ENCODE peak calls at places on chromosomes 11 and 22, in six cellular contexts. K is PC-3, I is cardiac fibroblast, N is GM13977, Z is foreskin keratinocyte, L is nephron progenitor cell. H is an unnamed sample.

GRCh38 chr22:39315389-39315788 is 4.0 kb downstream of the RPL3 start:
- DNase-seq in L (no peak), I (peak), K (no peak), Z (no peak), N (no peak), H (no peak)

GRCh38 chr22:48739348-48740085 is 1088.2 kb downstream of the BRD1 start:
- DNase-seq in Z (no peak), I (no peak), K (no peak), N (no peak), L (no peak), H (no peak)

GRCh38 chr22:41446057-41446501 is 522 bp downstream of the TOB2 start:
- DNase-seq in L (no peak), K (no peak), I (no peak), Z (no peak), N (no peak), H (no peak)

GRCh38 chr11:73334244-73335203 is 26.4 kb downstream of the ARHGEF17 start:
- DNase-seq in L (peak), N (peak), K (peak), Z (no peak), I (peak), H (no peak)

GRCh38 chr22:42962295-42963230 is 52.4 kb downstream of the PACSIN2 start:
- DNase-seq in K (no peak), L (no peak), Z (no peak), I (peak), N (no peak), H (no peak)

GRCh38 chr11:35040221-35040942 is 98.6 kb upstream of the CD44 start:
- DNase-seq in I (peak), N (peak), L (no peak), Z (peak), K (peak), H (no peak)

GRCh38 chr22:38629108-38629507 is 27.1 kb downstream of the FAM227A start:
- DNase-seq in Z (no peak), I (no peak), N (no peak), K (no peak), L (no peak), H (no peak)

GRCh38 chr22:46617250-46618103 is 2.7 kb upstream of the GRAMD4 start:
- DNase-seq in L (no peak), I (no peak), K (no peak), N (no peak), Z (no peak), H (no peak)

GRCh38 chr11:14908214-14908880 is 16.3 kb upstream of the CYP2R1 start:
- DNase-seq in Z (no peak), N (peak), K (peak), I (peak), L (peak), H (no peak)

GRCh38 chr11:73566977-73567755 is 30.7 kb downstream of the FAM168A start:
- DNase-seq in N (no peak), K (no peak), I (peak), Z (no peak), L (no peak), H (no peak)

GRCh38 chr11:101126551-101127347 is 2.9 kb downstream of the PGR start:
- DNase-seq in K (no peak), N (peak), I (peak), Z (no peak), L (peak), H (no peak)

GRCh38 chr11:11822946-11823345 is 18.8 kb upstream of the USP47 start:
- DNase-seq in I (no peak), Z (peak), N (no peak), L (no peak), K (no peak), H (no peak)

GRCh38 chr11:11821899-11822298 is 19.9 kb upstream of the USP47 start:
- DNase-seq in N (no peak), K (no peak), Z (no peak), L (no peak), I (no peak), H (no peak)

GRCh38 chr11:11827272-11827671 is 14.5 kb upstream of the USP47 start:
- DNase-seq in Z (no peak), I (no peak), K (no peak), L (no peak), N (no peak), H (no peak)

GRCh38 chr11:11826260-11826659 is 15.5 kb upstream of the USP47 start:
- DNase-seq in L (no peak), K (no peak), I (no peak), N (no peak), Z (no peak), H (no peak)
- TF ChIP-seq CTCF in L (no peak), K (no peak), I (no peak), N (no peak), Z (no peak), H (no peak)

GRCh38 chr11:123166095-123166559 is 28.9 kb downstream of the CLMP start:
- DNase-seq in I (peak), N (no peak), Z (peak), L (peak), K (peak), H (peak)
- TF ChIP-seq CTCF in I (peak), N (peak), Z (peak), L (peak), K (peak), H (peak)

DNA sequence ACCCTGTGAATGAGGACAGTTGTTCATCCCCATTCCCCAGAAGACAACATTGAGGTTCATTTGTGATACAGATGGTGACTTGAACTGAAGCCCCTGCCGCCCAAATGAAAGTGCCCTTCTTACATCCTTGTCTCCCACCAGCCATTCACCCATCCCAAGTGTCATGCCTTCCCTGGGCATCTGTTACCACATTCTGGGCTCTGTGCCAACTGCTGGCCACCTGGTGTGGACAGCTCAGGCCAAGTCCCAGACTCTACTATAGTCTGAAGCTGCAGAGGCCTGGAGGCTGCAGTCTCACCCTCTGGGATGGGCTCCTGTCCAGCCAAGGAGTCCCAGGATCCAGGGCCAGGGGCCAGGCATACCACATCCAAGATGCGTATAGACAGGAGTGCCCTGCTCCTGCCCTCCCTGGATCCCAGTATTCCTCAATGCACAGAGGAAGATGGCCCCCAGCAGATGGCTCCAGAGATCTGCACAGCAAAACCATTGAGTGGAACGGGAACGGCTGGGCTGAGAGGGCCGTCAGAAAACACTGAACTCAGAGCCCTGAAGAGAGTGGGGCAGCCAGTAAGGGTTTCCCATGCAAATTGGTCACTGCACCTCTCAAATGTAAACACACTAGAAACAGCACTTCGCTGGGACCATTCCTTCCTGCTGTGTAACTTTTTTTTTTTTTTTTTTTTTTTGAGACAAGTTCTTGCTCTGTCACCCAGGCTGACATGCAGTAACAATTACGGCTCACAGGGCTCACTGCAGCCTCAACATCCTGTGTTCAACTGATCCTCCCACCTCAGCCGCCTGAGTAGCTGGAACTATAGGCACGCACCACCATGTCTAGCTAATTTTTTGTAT is 22.8 kb downstream of the ARRB1 start:
- DNase-seq in L (peak), K (peak), Z (no peak), N (peak), I (peak), H (peak)
- TF ChIP-seq CTCF in L (peak), K (peak), Z (peak), N (peak), I (peak), H (peak)

DNA sequence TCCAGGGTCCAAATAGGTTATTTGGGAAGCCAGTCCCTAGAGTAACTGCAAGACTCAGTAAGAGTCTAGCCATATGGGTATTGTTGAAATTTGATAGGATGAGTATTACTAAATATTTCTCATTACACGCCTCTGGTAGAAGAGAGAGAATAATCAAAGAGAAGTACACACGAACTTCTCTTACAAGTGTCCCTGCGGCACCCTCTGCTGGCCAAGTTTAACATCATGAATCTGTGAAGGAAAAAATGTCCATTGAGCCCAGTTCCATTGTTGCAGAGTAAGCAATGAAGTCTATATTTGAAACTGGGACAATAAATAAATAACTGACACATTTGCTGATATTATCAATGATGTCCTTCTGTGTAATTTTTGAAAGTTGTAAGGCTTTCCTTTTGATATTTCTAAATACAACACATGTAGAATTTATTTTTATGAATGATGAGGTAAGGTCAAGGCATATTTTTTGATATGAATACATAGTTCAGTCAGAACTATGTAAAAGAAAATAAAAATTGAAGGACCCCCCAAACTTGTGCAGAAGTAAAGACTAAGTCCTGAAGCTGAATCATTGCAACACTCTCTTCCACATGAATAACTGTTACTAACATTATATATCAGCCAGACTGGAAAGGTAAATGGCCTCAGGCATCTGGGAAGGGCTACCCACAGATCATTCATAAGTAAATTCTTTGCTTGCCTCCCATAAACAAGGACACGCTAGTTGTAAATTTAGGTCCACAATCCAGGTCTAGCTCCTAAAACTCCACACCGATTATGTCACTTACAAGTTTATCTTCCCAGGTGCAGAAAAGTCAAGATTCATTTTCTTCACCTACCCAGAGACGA is 10.0 kb downstream of the OR51L1 start:
- DNase-seq in N (peak), L (peak), K (peak), I (peak), Z (peak), H (peak)
- TF ChIP-seq CTCF in N (peak), L (peak), K (peak), I (peak), Z (peak), H (peak)

GRCh38 chr11:119999220-119999619 is 138.7 kb downstream of the TRIM29 start:
- DNase-seq in K (peak), Z (no peak), L (no peak), I (no peak), N (no peak), H (no peak)
- TF ChIP-seq CTCF in K (peak), Z (peak), L (no peak), I (no peak), N (no peak), H (no peak)

DNA sequence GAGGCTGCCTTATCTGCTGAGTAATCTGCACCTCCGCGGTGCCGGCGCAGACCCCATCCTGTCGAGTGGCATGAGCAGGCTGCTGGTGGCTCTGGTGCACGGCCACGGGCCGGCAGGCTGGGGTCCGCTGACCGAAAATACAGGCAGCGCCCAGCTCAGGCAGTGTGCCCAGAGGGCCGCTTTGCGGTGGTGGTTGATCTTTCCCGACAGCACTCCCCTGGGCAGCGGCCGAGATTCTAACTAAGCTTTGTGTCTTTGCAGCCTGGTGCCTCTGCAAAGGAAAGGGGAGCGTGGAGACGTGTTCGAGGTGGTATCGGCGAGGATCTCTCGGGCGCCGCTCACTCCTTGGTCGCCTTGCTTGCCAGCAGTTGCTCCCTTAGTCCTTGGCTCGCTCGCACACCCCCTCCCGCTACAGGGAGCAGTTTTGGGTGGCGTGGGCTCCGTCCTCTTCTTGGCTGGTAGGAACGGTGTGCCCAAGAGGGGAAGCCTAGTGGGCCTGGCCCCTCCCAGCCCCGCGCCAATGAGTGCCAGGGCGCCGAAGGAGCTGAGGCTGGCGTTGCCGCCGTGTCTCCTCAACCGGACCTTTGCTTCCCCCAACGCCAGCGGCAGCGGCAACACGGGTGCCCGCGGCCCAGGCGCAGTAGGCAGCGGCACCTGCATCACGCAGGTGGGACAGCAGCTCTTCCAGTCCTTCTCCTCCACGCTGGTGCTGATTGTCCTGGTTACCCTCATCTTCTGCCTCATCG is 1.3 kb downstream of the C11orf87 start:
- DNase-seq in L (peak), I (peak), Z (no peak), K (no peak), N (peak), H (no peak)
- TF ChIP-seq CTCF in L (no peak), I (no peak), Z (peak), K (no peak), N (no peak), H (no peak)

GRCh38 chr11:83671295-83671694 is 385.1 kb upstream of the CCDC90B start:
- DNase-seq in Z (no peak), I (no peak), N (no peak), L (no peak), K (peak), H (no peak)
- TF ChIP-seq CTCF in Z (peak), I (no peak), N (no peak), L (no peak), K (no peak), H (no peak)

GRCh38 chr11:65422633-65423515 is at the start of gene NEAT1:
- DNase-seq in N (peak), Z (no peak), I (peak), L (peak), K (peak), H (peak)
- TF ChIP-seq CTCF in N (no peak), Z (no peak), I (no peak), L (no peak), K (no peak), H (no peak)

DNA sequence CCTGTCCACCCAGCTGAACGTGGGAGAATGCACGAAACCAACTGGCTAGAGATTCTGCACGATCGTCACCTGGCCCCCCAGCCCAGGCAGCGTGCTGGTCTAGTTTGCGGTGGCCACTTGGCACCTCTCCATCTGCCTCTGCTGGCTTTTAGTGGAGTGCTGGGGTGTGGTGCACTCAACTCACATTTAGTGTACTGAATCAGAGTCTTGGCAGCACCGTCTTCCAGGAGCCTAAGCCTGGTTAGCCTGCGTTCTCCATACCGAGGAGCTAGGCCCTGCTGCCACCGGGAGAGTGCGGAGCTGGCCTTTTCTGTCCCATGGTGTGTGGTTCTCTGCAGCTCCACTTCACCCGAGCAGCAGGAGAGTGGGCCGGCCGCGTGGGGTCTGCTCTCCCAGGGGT is 2.8 kb downstream of the MRPL23 start:
- DNase-seq in L (no peak), N (no peak), I (no peak), K (no peak), Z (no peak), H (no peak)
- TF ChIP-seq CTCF in L (no peak), N (no peak), I (no peak), K (no peak), Z (no peak), H (no peak)